ENCODE peak calls at places on chromosomes 16 and 17, in nine cellular contexts. One of them, this sample, is unnamed. For H3K9me3 and H3K4me1, the result is how much of the 10 kb centered on the place peaks cover.

GRCh38 chr17:48181653-48182052 is 74.1 kb downstream of the SNX11 start:
- DNase-seq in testis: no peak
- DNase-seq in tibial artery: no peak
- DNase-seq in ovary: no peak
- DNase-seq in prostate gland: no peak
- DNase-seq in upper lobe of right lung: no peak
- DNase-seq in pancreas: no peak
- DNase-seq in HepG2: no peak
- DNase-seq in ascending aorta: no peak
- DNase-seq in this sample: no peak

GRCh38 chr16:15807603-15808009 is 49.2 kb downstream of the MYH11 start:
- DNase-seq in testis: peak
- DNase-seq in tibial artery: peak
- DNase-seq in ovary: peak
- DNase-seq in prostate gland: no peak
- DNase-seq in upper lobe of right lung: no peak
- DNase-seq in pancreas: no peak
- DNase-seq in HepG2: no peak
- DNase-seq in ascending aorta: peak
- DNase-seq in this sample: no peak

GRCh38 chr17:57677858-57678257 is 67.2 kb downstream of the CCDC182 start:
- DNase-seq in testis: no peak
- DNase-seq in tibial artery: no peak
- DNase-seq in ovary: no peak
- DNase-seq in prostate gland: no peak
- DNase-seq in upper lobe of right lung: no peak
- DNase-seq in pancreas: no peak
- DNase-seq in HepG2: no peak
- DNase-seq in ascending aorta: peak
- DNase-seq in this sample: no peak

GRCh38 chr16:89193021-89193575 is 7.2 kb downstream of the SLC22A31 start:
- DNase-seq in testis: no peak
- DNase-seq in tibial artery: no peak
- DNase-seq in ovary: peak
- DNase-seq in prostate gland: no peak
- DNase-seq in upper lobe of right lung: peak
- DNase-seq in pancreas: peak
- DNase-seq in HepG2: peak
- DNase-seq in ascending aorta: peak
- DNase-seq in this sample: no peak

GRCh38 chr17:78365561-78366108 is 5.8 kb upstream of the SOCS3 start:
- DNase-seq in testis: no peak
- DNase-seq in tibial artery: no peak
- DNase-seq in ovary: peak
- DNase-seq in prostate gland: no peak
- DNase-seq in upper lobe of right lung: no peak
- DNase-seq in pancreas: no peak
- DNase-seq in HepG2: peak
- DNase-seq in ascending aorta: no peak
- DNase-seq in this sample: peak

GRCh38 chr17:48753794-48754499 is 25.4 kb upstream of the HOXB13 start:
- DNase-seq in testis: no peak
- DNase-seq in tibial artery: no peak
- DNase-seq in ovary: no peak
- DNase-seq in prostate gland: no peak
- DNase-seq in upper lobe of right lung: no peak
- DNase-seq in pancreas: no peak
- DNase-seq in HepG2: no peak
- DNase-seq in ascending aorta: no peak
- DNase-seq in this sample: no peak

GRCh38 chr16:11806721-11807120 is 9.7 kb upstream of the ZC3H7A start:
- DNase-seq in testis: no peak
- DNase-seq in tibial artery: no peak
- DNase-seq in ovary: no peak
- DNase-seq in prostate gland: no peak
- DNase-seq in upper lobe of right lung: peak
- DNase-seq in pancreas: no peak
- DNase-seq in HepG2: no peak
- DNase-seq in ascending aorta: no peak
- DNase-seq in this sample: no peak

GRCh38 chr17:29572691-29573557 is 4.4 kb downstream of the TP53I13 start:
- DNase-seq in testis: peak
- DNase-seq in tibial artery: no peak
- DNase-seq in ovary: peak
- DNase-seq in prostate gland: no peak
- DNase-seq in upper lobe of right lung: peak
- DNase-seq in pancreas: peak
- DNase-seq in HepG2: no peak
- DNase-seq in ascending aorta: peak
- DNase-seq in this sample: no peak

GRCh38 chr17:9414471-9414870 is 161.1 kb downstream of the STX8 start:
- DNase-seq in testis: no peak
- DNase-seq in tibial artery: no peak
- DNase-seq in ovary: no peak
- DNase-seq in prostate gland: no peak
- DNase-seq in upper lobe of right lung: no peak
- DNase-seq in pancreas: no peak
- DNase-seq in HepG2: no peak
- DNase-seq in ascending aorta: no peak
- DNase-seq in this sample: no peak

GRCh38 chr17:81911277-81911961 is at the start of gene PCYT2:
- DNase-seq in testis: peak
- DNase-seq in tibial artery: peak
- DNase-seq in ovary: peak
- DNase-seq in prostate gland: peak
- DNase-seq in upper lobe of right lung: peak
- DNase-seq in pancreas: peak
- DNase-seq in HepG2: peak
- DNase-seq in ascending aorta: peak
- DNase-seq in this sample: peak

GRCh38 chr17:73986641-73987177 is 216.8 kb upstream of the RPL38 start:
- DNase-seq in testis: no peak
- DNase-seq in tibial artery: no peak
- DNase-seq in ovary: no peak
- DNase-seq in prostate gland: no peak
- DNase-seq in upper lobe of right lung: peak
- DNase-seq in pancreas: no peak
- DNase-seq in HepG2: no peak
- DNase-seq in ascending aorta: no peak
- DNase-seq in this sample: no peak

GRCh38 chr16:27379919-27380318 is 22.1 kb upstream of the IL21R start:
- DNase-seq in testis: no peak
- DNase-seq in tibial artery: no peak
- DNase-seq in ovary: no peak
- DNase-seq in prostate gland: no peak
- DNase-seq in upper lobe of right lung: no peak
- DNase-seq in pancreas: no peak
- DNase-seq in HepG2: no peak
- DNase-seq in ascending aorta: peak
- DNase-seq in this sample: no peak

GRCh38 chr17:64216385-64217248 is 46.4 kb downstream of the TEX2 start:
- DNase-seq in testis: peak
- DNase-seq in tibial artery: no peak
- DNase-seq in ovary: peak
- DNase-seq in prostate gland: no peak
- DNase-seq in upper lobe of right lung: no peak
- DNase-seq in pancreas: peak
- DNase-seq in HepG2: peak
- DNase-seq in ascending aorta: no peak
- DNase-seq in this sample: peak

GRCh38 chr16:14341324-14342225 is 270.5 kb downstream of the MRTFB start:
- DNase-seq in testis: no peak
- DNase-seq in tibial artery: no peak
- DNase-seq in ovary: no peak
- DNase-seq in prostate gland: no peak
- DNase-seq in upper lobe of right lung: no peak
- DNase-seq in pancreas: no peak
- DNase-seq in HepG2: no peak
- DNase-seq in ascending aorta: no peak
- DNase-seq in this sample: no peak

GRCh38 chr16:20660325-20660724 is 37.2 kb downstream of the ACSM1 start:
- DNase-seq in testis: no peak
- DNase-seq in tibial artery: no peak
- DNase-seq in ovary: no peak
- DNase-seq in prostate gland: no peak
- DNase-seq in upper lobe of right lung: no peak
- DNase-seq in pancreas: no peak
- DNase-seq in HepG2: no peak
- DNase-seq in ascending aorta: no peak
- DNase-seq in this sample: no peak

GRCh38 chr17:81510798-81511549 is 1.6 kb downstream of the ACTG1 start:
- DNase-seq in testis: peak
- DNase-seq in tibial artery: no peak
- DNase-seq in ovary: no peak
- DNase-seq in prostate gland: no peak
- DNase-seq in upper lobe of right lung: no peak
- DNase-seq in pancreas: peak
- DNase-seq in HepG2: no peak
- DNase-seq in ascending aorta: no peak
- DNase-seq in this sample: no peak

GRCh38 chr17:16961792-16962191 is 10.1 kb downstream of the TNFRSF13B start:
- DNase-seq in testis: no peak
- DNase-seq in tibial artery: no peak
- DNase-seq in ovary: no peak
- DNase-seq in prostate gland: no peak
- DNase-seq in upper lobe of right lung: no peak
- DNase-seq in pancreas: no peak
- DNase-seq in HepG2: no peak
- DNase-seq in ascending aorta: no peak
- DNase-seq in this sample: no peak

GRCh38 chr17:72476134-72476533 is 355.3 kb downstream of the SOX9 start:
- DNase-seq in testis: no peak
- DNase-seq in tibial artery: no peak
- DNase-seq in ovary: no peak
- DNase-seq in prostate gland: no peak
- DNase-seq in upper lobe of right lung: no peak
- DNase-seq in pancreas: no peak
- DNase-seq in HepG2: no peak
- DNase-seq in ascending aorta: no peak
- DNase-seq in this sample: peak

GRCh38 chr17:72476575-72476986 is 355.8 kb downstream of the SOX9 start:
- DNase-seq in testis: no peak
- DNase-seq in tibial artery: no peak
- DNase-seq in ovary: no peak
- DNase-seq in prostate gland: no peak
- DNase-seq in upper lobe of right lung: no peak
- DNase-seq in pancreas: no peak
- DNase-seq in HepG2: no peak
- DNase-seq in ascending aorta: no peak
- DNase-seq in this sample: peak

GRCh38 chr17:72477529-72477928 is 356.7 kb downstream of the SOX9 start:
- DNase-seq in testis: no peak
- DNase-seq in tibial artery: no peak
- DNase-seq in ovary: no peak
- DNase-seq in prostate gland: peak
- DNase-seq in upper lobe of right lung: no peak
- DNase-seq in pancreas: peak
- DNase-seq in HepG2: no peak
- DNase-seq in ascending aorta: no peak
- DNase-seq in this sample: peak

GRCh38 chr17:72481572-72481971 is 360.8 kb downstream of the SOX9 start:
- DNase-seq in testis: no peak
- DNase-seq in tibial artery: no peak
- DNase-seq in ovary: no peak
- DNase-seq in prostate gland: no peak
- DNase-seq in upper lobe of right lung: no peak
- DNase-seq in pancreas: no peak
- DNase-seq in HepG2: no peak
- DNase-seq in ascending aorta: no peak
- DNase-seq in this sample: no peak

GRCh38 chr17:72479113-72479512 is 358.3 kb downstream of the SOX9 start:
- DNase-seq in testis: no peak
- DNase-seq in tibial artery: no peak
- DNase-seq in ovary: no peak
- DNase-seq in prostate gland: no peak
- DNase-seq in upper lobe of right lung: no peak
- DNase-seq in pancreas: no peak
- DNase-seq in HepG2: peak
- DNase-seq in ascending aorta: no peak
- DNase-seq in this sample: no peak
- TF ChIP-seq CTCF in testis: no peak
- TF ChIP-seq CTCF in tibial artery: no peak
- TF ChIP-seq CTCF in ovary: no peak
- TF ChIP-seq CTCF in prostate gland: no peak
- TF ChIP-seq CTCF in upper lobe of right lung: no peak
- TF ChIP-seq CTCF in pancreas: no peak
- TF ChIP-seq CTCF in HepG2: peak
- TF ChIP-seq CTCF in ascending aorta: no peak
- TF ChIP-seq CTCF in this sample: peak

GRCh38 chr16:35182943-35183550 is 1723.6 kb downstream of the TP53TG3F start:
- DNase-seq in testis: no peak
- DNase-seq in tibial artery: no peak
- DNase-seq in ovary: no peak
- DNase-seq in prostate gland: no peak
- DNase-seq in upper lobe of right lung: no peak
- DNase-seq in pancreas: no peak
- DNase-seq in HepG2: no peak
- DNase-seq in ascending aorta: no peak
- DNase-seq in this sample: no peak
- H3K9me3 ChIP-seq in testis: under half
- H3K9me3 ChIP-seq in tibial artery: under half
- H3K9me3 ChIP-seq in ovary: under half
- H3K9me3 ChIP-seq in prostate gland: under half
- H3K9me3 ChIP-seq in upper lobe of right lung: under half
- H3K9me3 ChIP-seq in pancreas: under half
- H3K9me3 ChIP-seq in HepG2: half or more
- H3K9me3 ChIP-seq in ascending aorta: under half
- H3K9me3 ChIP-seq in this sample: under half

GRCh38 chr16:62010186-62010585 is 26.1 kb downstream of the CDH8 start:
- DNase-seq in testis: no peak
- DNase-seq in tibial artery: no peak
- DNase-seq in ovary: no peak
- DNase-seq in prostate gland: no peak
- DNase-seq in upper lobe of right lung: no peak
- DNase-seq in pancreas: no peak
- DNase-seq in HepG2: no peak
- DNase-seq in ascending aorta: no peak
- DNase-seq in this sample: no peak
- H3K4me1 ChIP-seq in testis: under half
- H3K4me1 ChIP-seq in tibial artery: under half
- H3K4me1 ChIP-seq in ovary: under half
- H3K4me1 ChIP-seq in prostate gland: under half
- H3K4me1 ChIP-seq in upper lobe of right lung: under half
- H3K4me1 ChIP-seq in pancreas: under half
- H3K4me1 ChIP-seq in HepG2: under half
- H3K4me1 ChIP-seq in ascending aorta: under half
- H3K4me1 ChIP-seq in this sample: under half

DNA sequence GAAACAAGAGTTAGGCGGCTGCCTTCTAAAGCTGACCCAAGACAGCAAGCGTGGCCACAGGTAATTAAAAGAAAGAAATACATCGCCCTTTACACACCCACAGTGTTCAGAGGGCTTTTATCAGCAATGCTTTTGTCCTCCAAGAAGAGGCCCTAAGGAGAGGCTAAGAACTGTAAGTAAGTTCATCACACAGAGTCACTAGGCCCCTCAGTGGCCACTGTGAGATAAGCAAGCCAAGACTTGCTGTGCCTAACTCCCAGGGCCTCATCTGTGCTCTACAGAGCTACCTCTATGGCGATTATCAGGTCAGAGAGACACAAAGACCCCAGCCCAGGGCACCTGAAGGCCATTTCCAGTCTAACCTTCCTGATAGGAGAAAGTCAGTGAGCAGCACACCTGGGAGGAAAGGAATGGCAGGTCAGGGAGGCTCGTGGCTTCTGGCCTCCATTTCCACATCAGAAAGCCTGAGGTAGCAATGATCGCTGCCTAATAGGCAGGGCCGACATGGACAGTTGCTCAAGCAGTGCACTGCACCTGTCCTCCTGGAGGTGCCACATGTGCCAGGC is 545.2 kb upstream of the CDH11 start:
- DNase-seq in testis: peak
- DNase-seq in tibial artery: no peak
- DNase-seq in ovary: no peak
- DNase-seq in prostate gland: no peak
- DNase-seq in upper lobe of right lung: no peak
- DNase-seq in pancreas: no peak
- DNase-seq in HepG2: peak
- DNase-seq in ascending aorta: no peak
- DNase-seq in this sample: no peak
- TF ChIP-seq CTCF in testis: no peak
- TF ChIP-seq CTCF in tibial artery: no peak
- TF ChIP-seq CTCF in ovary: no peak
- TF ChIP-seq CTCF in prostate gland: no peak
- TF ChIP-seq CTCF in upper lobe of right lung: no peak
- TF ChIP-seq CTCF in pancreas: no peak
- TF ChIP-seq CTCF in HepG2: peak
- TF ChIP-seq CTCF in ascending aorta: no peak
- TF ChIP-seq CTCF in this sample: no peak